ENCODE peak calls at places on chromosomes 12 and 14, in six cellular contexts. One of them, this sample, is unnamed.

GRCh38 chr12:7806863-7807487 is 17.8 kb downstream of the NANOG start:
- DNase-seq in IMR-90: peak; percentile 61
- DNase-seq in H1: peak; percentile 95
- DNase-seq in H9: peak; percentile 87
- DNase-seq in mesenchymal stem cell: peak; percentile 75
- DNase-seq in trophoblast cell: peak; percentile 75
- DNase-seq in this sample: peak; percentile 69

GRCh38 chr14:104702106-104702505 is 12.7 kb downstream of the INF2 start:
- DNase-seq in IMR-90: no peak
- DNase-seq in H1: no peak
- DNase-seq in H9: no peak
- DNase-seq in mesenchymal stem cell: no peak
- DNase-seq in trophoblast cell: no peak
- DNase-seq in this sample: no peak

GRCh38 chr12:29725587-29726320 is 58.0 kb downstream of the TMTC1 start:
- DNase-seq in IMR-90: peak; percentile 70
- DNase-seq in H1: no peak
- DNase-seq in H9: no peak
- DNase-seq in mesenchymal stem cell: peak; percentile 66
- DNase-seq in trophoblast cell: no peak
- DNase-seq in this sample: no peak

GRCh38 chr12:38384816-38385491 is 68.4 kb downstream of the ALG10B start:
- DNase-seq in IMR-90: no peak
- DNase-seq in H1: peak; percentile 53
- DNase-seq in H9: peak; percentile 69
- DNase-seq in mesenchymal stem cell: no peak
- DNase-seq in trophoblast cell: peak; percentile 35
- DNase-seq in this sample: no peak

GRCh38 chr14:61703342-61704129 is 8.2 kb downstream of the HIF1A start:
- DNase-seq in IMR-90: no peak
- DNase-seq in H1: no peak
- DNase-seq in H9: no peak
- DNase-seq in mesenchymal stem cell: no peak
- DNase-seq in trophoblast cell: no peak
- DNase-seq in this sample: no peak

GRCh38 chr12:107458163-107458562 is 227.4 kb upstream of the PWP1 start:
- DNase-seq in IMR-90: no peak
- DNase-seq in H1: no peak
- DNase-seq in H9: no peak
- DNase-seq in mesenchymal stem cell: no peak
- DNase-seq in trophoblast cell: no peak
- DNase-seq in this sample: no peak

GRCh38 chr14:34301107-34301734 is 160.8 kb downstream of the SPTSSA start:
- DNase-seq in IMR-90: peak; percentile 12
- DNase-seq in H1: no peak
- DNase-seq in H9: no peak
- DNase-seq in mesenchymal stem cell: peak; percentile 57
- DNase-seq in trophoblast cell: peak; percentile 32
- DNase-seq in this sample: peak; percentile 52

GRCh38 chr12:69719336-69720316 is 19.0 kb upstream of the RAB3IP start:
- DNase-seq in IMR-90: no peak
- DNase-seq in H1: no peak
- DNase-seq in H9: no peak
- DNase-seq in mesenchymal stem cell: no peak
- DNase-seq in trophoblast cell: no peak
- DNase-seq in this sample: no peak

GRCh38 chr14:85358136-85358785 is 171.7 kb upstream of the FLRT2 start:
- DNase-seq in IMR-90: no peak
- DNase-seq in H1: no peak
- DNase-seq in H9: no peak
- DNase-seq in mesenchymal stem cell: no peak
- DNase-seq in trophoblast cell: no peak
- DNase-seq in this sample: no peak

GRCh38 chr14:68759912-68760311 is 33.0 kb downstream of the ZFP36L1 start:
- DNase-seq in IMR-90: no peak
- DNase-seq in H1: no peak
- DNase-seq in H9: no peak
- DNase-seq in mesenchymal stem cell: no peak
- DNase-seq in trophoblast cell: no peak
- DNase-seq in this sample: no peak

GRCh38 chr14:68766299-68767247 is 26.3 kb downstream of the ZFP36L1 start:
- DNase-seq in IMR-90: no peak
- DNase-seq in H1: no peak
- DNase-seq in H9: no peak
- DNase-seq in mesenchymal stem cell: no peak
- DNase-seq in trophoblast cell: no peak
- DNase-seq in this sample: no peak

GRCh38 chr14:68761391-68761790 is 31.5 kb downstream of the ZFP36L1 start:
- DNase-seq in IMR-90: no peak
- DNase-seq in H1: no peak
- DNase-seq in H9: no peak
- DNase-seq in mesenchymal stem cell: no peak
- DNase-seq in trophoblast cell: no peak
- DNase-seq in this sample: no peak

GRCh38 chr14:68760771-68761170 is 32.1 kb downstream of the ZFP36L1 start:
- DNase-seq in IMR-90: peak; percentile 51
- DNase-seq in H1: no peak
- DNase-seq in H9: no peak
- DNase-seq in mesenchymal stem cell: peak; percentile 43
- DNase-seq in trophoblast cell: no peak
- DNase-seq in this sample: no peak

DNA sequence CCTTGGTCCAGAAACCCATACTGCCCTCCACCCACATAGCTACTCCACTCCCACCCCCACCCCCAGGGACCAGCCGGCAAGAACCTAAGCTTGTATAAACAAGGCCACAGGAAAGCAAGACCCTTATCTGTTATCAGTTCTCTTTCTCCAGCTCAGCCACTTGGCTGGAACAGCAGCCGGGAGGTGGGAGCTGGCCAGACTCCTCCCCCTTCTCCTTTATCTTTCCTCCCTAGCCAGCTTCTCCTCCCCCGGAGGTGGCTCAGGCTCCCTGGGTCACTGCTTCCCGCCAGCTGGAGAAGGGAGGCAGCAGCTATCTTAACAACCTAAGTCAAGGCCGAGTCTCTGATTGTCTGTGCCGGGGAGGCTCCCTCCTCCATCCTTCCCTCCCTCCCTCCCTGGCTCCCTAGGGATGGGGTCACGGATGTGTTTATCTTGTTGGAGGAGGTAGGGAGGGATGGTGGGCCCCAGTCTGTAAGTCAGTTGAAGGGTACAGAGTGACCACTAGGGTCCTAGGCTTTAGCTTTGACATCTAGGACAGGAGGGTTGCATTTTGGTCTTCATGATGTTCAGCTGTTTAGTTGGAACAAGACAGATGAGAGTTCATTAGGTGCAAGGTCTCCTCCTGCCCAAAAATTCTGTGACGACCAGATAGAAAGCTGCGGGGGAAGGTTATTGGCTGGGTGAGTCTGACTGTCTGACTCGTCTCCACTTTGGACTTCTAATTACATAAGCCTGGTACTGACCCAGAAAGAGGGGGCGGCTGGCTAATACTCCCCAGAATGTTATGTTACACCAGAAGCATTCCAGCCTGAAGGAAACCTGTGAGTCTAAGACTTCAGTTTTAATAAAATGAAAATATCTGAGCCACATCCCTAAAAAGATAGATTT is 29.7 kb downstream of the ZFP36L1 start:
- DNase-seq in IMR-90: peak; percentile 76
- DNase-seq in H1: peak; percentile 62
- DNase-seq in H9: peak; percentile 75
- DNase-seq in mesenchymal stem cell: no peak
- DNase-seq in trophoblast cell: no peak
- DNase-seq in this sample: peak; percentile 33
- H2AFZ ChIP-seq in IMR-90: peak overlapping the region; percentile 77
- H2AFZ ChIP-seq in H1: peak overlapping the region; percentile 48
- H2AFZ ChIP-seq in H9: no peak overlapping the region
- H2AFZ ChIP-seq in mesenchymal stem cell: no peak overlapping the region
- H2AFZ ChIP-seq in trophoblast cell: no peak overlapping the region
- H2AFZ ChIP-seq in this sample: peak overlapping the region; percentile 85

DNA sequence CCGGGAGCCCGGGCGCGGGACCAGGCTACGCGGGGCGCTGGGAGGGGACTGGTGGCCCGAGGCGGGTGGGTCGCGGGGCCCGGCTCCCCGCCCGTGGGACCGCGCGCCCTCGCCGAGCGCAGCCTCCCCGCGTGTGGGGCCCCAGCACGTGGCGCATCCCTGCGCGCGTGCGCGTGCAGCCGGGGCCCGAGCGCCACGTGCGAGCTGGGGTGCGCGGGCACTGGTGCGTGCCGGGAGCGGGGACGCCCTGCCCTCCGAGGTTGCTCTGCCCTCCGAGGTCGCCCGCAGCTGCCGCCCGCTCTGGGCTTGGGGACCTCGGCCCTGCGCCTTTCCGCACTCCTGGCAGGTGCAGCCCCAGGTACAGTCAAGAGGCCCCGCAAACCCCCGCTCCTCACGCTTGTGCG is 365 bp upstream of the CCDC88C start:
- DNase-seq in IMR-90: no peak
- DNase-seq in H1: peak; percentile 82
- DNase-seq in H9: peak; percentile 57
- DNase-seq in mesenchymal stem cell: no peak
- DNase-seq in trophoblast cell: no peak
- DNase-seq in this sample: peak; percentile 50
- H4K8ac ChIP-seq in IMR-90: no peak overlapping the region
- H4K8ac ChIP-seq in H1: peak overlapping the region; percentile 73
- H4K8ac ChIP-seq in H9: no peak overlapping the region
- H4K8ac ChIP-seq in mesenchymal stem cell: no peak overlapping the region
- H4K8ac ChIP-seq in trophoblast cell: peak overlapping the region; percentile 13
- H4K8ac ChIP-seq in this sample: no peak overlapping the region

GRCh38 chr12:124495194-124495983 is 72.0 kb downstream of the NCOR2 start:
- DNase-seq in IMR-90: no peak
- DNase-seq in H1: no peak
- DNase-seq in H9: no peak
- DNase-seq in mesenchymal stem cell: no peak
- DNase-seq in trophoblast cell: no peak
- DNase-seq in this sample: no peak

GRCh38 chr12:124491856-124492420 is 75.5 kb downstream of the NCOR2 start:
- DNase-seq in IMR-90: no peak
- DNase-seq in H1: no peak
- DNase-seq in H9: no peak
- DNase-seq in mesenchymal stem cell: no peak
- DNase-seq in trophoblast cell: peak; percentile 71
- DNase-seq in this sample: no peak

GRCh38 chr12:124494751-124495129 is 72.7 kb downstream of the NCOR2 start:
- DNase-seq in IMR-90: no peak
- DNase-seq in H1: no peak
- DNase-seq in H9: no peak
- DNase-seq in mesenchymal stem cell: no peak
- DNase-seq in trophoblast cell: no peak
- DNase-seq in this sample: no peak

GRCh38 chr12:124492879-124493808 is 74.3 kb downstream of the NCOR2 start:
- DNase-seq in IMR-90: no peak
- DNase-seq in H1: no peak
- DNase-seq in H9: no peak
- DNase-seq in mesenchymal stem cell: no peak
- DNase-seq in trophoblast cell: peak; percentile 79
- DNase-seq in this sample: no peak

GRCh38 chr12:124493809-124494750 is 73.3 kb downstream of the NCOR2 start:
- DNase-seq in IMR-90: no peak
- DNase-seq in H1: no peak
- DNase-seq in H9: no peak
- DNase-seq in mesenchymal stem cell: no peak
- DNase-seq in trophoblast cell: no peak
- DNase-seq in this sample: no peak
- H3K79me1 ChIP-seq in IMR-90: peaks cover 94% of the 10 kb centered on the region
- H3K79me1 ChIP-seq in H1: peaks cover 25% of the 10 kb centered on the region
- H3K79me1 ChIP-seq in H9: peaks cover 12% of the 10 kb centered on the region
- H3K79me1 ChIP-seq in mesenchymal stem cell: peaks cover 19% of the 10 kb centered on the region
- H3K79me1 ChIP-seq in trophoblast cell: no peaks in the 10 kb centered on the region
- H3K79me1 ChIP-seq in this sample: peaks cover 21% of the 10 kb centered on the region

DNA sequence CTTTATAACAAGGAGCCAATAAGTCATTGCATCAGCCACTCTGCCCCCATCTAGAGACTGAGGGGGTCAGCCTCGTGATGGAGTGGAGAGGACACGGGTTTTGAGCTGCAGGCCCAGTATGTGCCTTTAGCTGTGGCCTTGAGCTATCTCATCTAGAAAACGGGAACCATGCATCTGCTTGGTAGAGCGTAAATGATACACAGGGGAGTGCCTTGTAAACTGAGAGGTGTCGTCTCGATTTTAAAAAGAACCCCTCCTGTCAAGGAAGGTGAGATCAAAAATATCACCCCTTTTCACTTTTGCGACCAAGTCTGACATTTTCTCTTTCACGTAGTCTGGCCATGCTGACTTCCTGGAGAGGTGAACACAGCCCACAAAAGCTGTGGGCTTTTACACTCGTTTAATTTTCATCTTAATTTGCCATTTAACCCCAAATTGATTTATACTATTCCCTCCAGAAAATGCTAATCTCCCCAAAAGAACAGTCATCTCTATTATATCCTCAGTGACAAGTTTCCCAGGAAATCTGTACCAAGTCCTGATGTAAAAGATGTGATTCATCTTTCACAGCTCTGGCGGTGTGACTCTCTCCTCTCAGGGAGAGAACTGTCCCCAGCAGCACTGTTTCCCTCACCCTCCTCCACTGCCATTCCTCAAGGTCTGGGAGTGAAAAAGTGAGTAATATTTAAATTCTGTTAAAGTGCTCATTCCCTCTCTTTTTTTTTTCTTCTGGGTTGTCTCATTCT is 30.6 kb downstream of the VCPKMT start:
- DNase-seq in IMR-90: peak; percentile 77
- DNase-seq in H1: no peak
- DNase-seq in H9: no peak
- DNase-seq in mesenchymal stem cell: peak; percentile 63
- DNase-seq in trophoblast cell: no peak
- DNase-seq in this sample: no peak
- H2AFZ ChIP-seq in IMR-90: no peak overlapping the region
- H2AFZ ChIP-seq in H1: peak overlapping the region; percentile 5
- H2AFZ ChIP-seq in H9: no peak overlapping the region
- H2AFZ ChIP-seq in mesenchymal stem cell: no peak overlapping the region
- H2AFZ ChIP-seq in trophoblast cell: no peak overlapping the region
- H2AFZ ChIP-seq in this sample: no peak overlapping the region

GRCh38 chr12:122422769-122423257 is 344 bp upstream of the CLIP1 start:
- DNase-seq in IMR-90: peak; percentile 54
- DNase-seq in H1: peak; percentile 65
- DNase-seq in H9: peak; percentile 57
- DNase-seq in mesenchymal stem cell: peak; percentile 70
- DNase-seq in trophoblast cell: peak; percentile 59
- DNase-seq in this sample: peak; percentile 51
- H4K8ac ChIP-seq in IMR-90: peak overlapping the region; percentile 56
- H4K8ac ChIP-seq in H1: peak overlapping the region; percentile 96
- H4K8ac ChIP-seq in H9: no peak overlapping the region
- H4K8ac ChIP-seq in mesenchymal stem cell: peak overlapping the region; percentile 62
- H4K8ac ChIP-seq in trophoblast cell: peak overlapping the region; percentile 95
- H4K8ac ChIP-seq in this sample: no peak overlapping the region